ENCODE peak calls at places on chromosomes 12 and 14, in seven cellular contexts. Z is substantia nigra, R is tibial artery, D is lower lobe of right lung, Q is aorta, S is right atrium auricular region, B is right lobe of liver. A is an unnamed sample.

GRCh38 chr12:122961551-122962329 is 4.5 kb downstream of the ABCB9 start:
- DNase-seq in D (no peak), Q (no peak), S (no peak), B (no peak), Z (no peak), R (no peak), A (no peak)

GRCh38 chr12:88723219-88723618 is 142.9 kb upstream of the KITLG start:
- DNase-seq in R (no peak), S (no peak), Q (no peak), B (no peak), Z (no peak), D (no peak), A (no peak)

GRCh38 chr12:75842119-75842518 is 189.5 kb downstream of the PHLDA1 start:
- DNase-seq in B (no peak), Z (peak; percentile 24), S (no peak), Q (no peak), R (no peak), D (no peak), A (no peak)

GRCh38 chr12:119609358-119609757 is 15.8 kb downstream of the TMEM233 start:
- DNase-seq in Q (no peak), B (no peak), Z (no peak), S (no peak), D (no peak), R (no peak), A (no peak)

GRCh38 chr14:106737025-106737424 is 1210.6 kb downstream of the TMEM121 start:
- DNase-seq in Z (no peak), Q (no peak), B (no peak), D (no peak), S (no peak), R (no peak), A (no peak)

GRCh38 chr12:81998761-81999378 is 239.7 kb upstream of the PPFIA2 start:
- DNase-seq in Q (no peak), R (no peak), B (no peak), D (no peak), S (no peak), Z (no peak), A (no peak)

GRCh38 chr14:50822501-50823042 is 8.4 kb downstream of the NIN start:
- DNase-seq in Q (no peak), B (no peak), D (no peak), Z (no peak), S (no peak), R (no peak), A (no peak)

GRCh38 chr14:61533513-61534255 is 161.6 kb upstream of the HIF1A start:
- DNase-seq in Z (no peak), B (no peak), R (no peak), S (no peak), D (no peak), Q (no peak), A (no peak)

GRCh38 chr12:116525418-116526001 is 33.7 kb upstream of the MAP1LC3B2 start:
- DNase-seq in D (no peak), Z (no peak), B (peak; percentile 75), S (peak; percentile 87), Q (peak; percentile 90), R (peak; percentile 92), A (no peak)

GRCh38 chr12:4116251-4117111 is 157.1 kb upstream of the CCND2 start:
- DNase-seq in B (peak; percentile 28), R (no peak), D (no peak), Q (no peak), Z (no peak), S (peak; percentile 4), A (no peak)

GRCh38 chr12:25251749-25252148 is 1.0 kb upstream of the KRAS start:
- DNase-seq in Q (no peak), B (no peak), S (no peak), Z (no peak), D (no peak), R (no peak), A (no peak)
- H3K27ac ChIP-seq in Q (no peak overlapping the region), B (peak overlapping the region; percentile 68), S (peak overlapping the region; percentile 95), Z (peak overlapping the region; percentile 75), D (peak overlapping the region; percentile 95), R (peak overlapping the region; percentile 97), A (peak overlapping the region; percentile 92)

GRCh38 chr14:104445832-104446381 is 133.7 kb upstream of the C14orf180 start:
- DNase-seq in B (peak; percentile 23), Q (no peak), S (peak; percentile 21), Z (no peak), R (peak; percentile 19), D (no peak), A (no peak)
- H3K27ac ChIP-seq in B (no peak overlapping the region), Q (no peak overlapping the region), S (no peak overlapping the region), Z (no peak overlapping the region), R (no peak overlapping the region), D (no peak overlapping the region), A (no peak overlapping the region)

GRCh38 chr12:120762093-120762492 is 36.5 kb downstream of the ACADS start:
- DNase-seq in D (no peak), B (no peak), Z (no peak), Q (no peak), S (no peak), R (no peak), A (no peak)

GRCh38 chr12:120767071-120768024 is 41.7 kb downstream of the ACADS start:
- DNase-seq in R (no peak), B (no peak), S (no peak), Q (no peak), Z (no peak), D (no peak), A (no peak)

GRCh38 chr12:120763250-120763649 is 37.6 kb downstream of the ACADS start:
- DNase-seq in Z (no peak), R (no peak), D (no peak), Q (no peak), S (no peak), B (no peak), A (no peak)

GRCh38 chr12:120766569-120766965 is 40.9 kb downstream of the ACADS start:
- DNase-seq in Z (no peak), D (no peak), S (no peak), B (no peak), Q (no peak), R (no peak), A (no peak)

DNA sequence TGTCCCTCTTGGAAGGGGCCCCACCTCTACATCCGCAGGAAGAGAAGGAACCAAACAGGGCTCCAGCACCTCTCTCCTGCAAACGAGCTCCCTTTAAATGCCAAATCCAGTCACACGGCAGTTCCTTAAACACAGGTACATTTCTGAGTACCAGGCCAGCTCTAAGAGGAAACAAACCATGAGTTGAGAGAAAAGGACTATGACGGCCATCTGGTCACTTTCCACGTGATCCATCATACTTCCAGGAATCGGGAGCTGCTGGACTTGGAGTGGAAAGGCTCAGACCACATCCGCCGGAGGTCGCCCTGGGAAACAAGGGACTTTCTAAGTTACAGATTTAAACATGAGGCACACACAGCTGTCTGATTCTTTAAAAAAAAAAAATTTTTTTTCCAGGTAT is 39.1 kb downstream of the ACADS start:
- DNase-seq in D (no peak), B (no peak), S (no peak), Z (no peak), Q (no peak), R (no peak), A (peak; percentile 24)
- H3K27ac ChIP-seq in D (no peak overlapping the region), B (no peak overlapping the region), S (no peak overlapping the region), Z (no peak overlapping the region), Q (no peak overlapping the region), R (no peak overlapping the region), A (no peak overlapping the region)

DNA sequence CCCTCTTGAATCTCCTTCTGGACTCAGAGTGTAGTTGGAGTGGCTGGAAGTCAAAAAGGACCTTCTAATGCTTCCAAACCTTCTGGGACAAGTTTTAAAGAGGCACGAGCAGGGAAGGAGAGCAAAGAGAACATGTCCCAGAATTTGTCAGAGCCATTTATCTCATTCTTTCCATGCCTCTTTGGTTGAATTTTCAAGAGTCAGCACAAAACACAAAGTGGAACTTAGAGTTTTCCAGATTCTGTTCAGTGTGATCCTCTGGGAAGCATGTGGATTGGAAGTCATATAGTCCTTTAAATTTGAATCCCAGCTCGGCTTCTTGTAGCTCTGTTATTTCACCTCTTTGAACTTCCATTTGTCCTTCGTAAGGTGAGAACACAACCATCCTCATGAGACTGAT is 138.2 kb upstream of the PWP1 start:
- DNase-seq in D (no peak), R (no peak), B (no peak), Q (no peak), S (no peak), Z (no peak), A (no peak)
- H3K27ac ChIP-seq in D (no peak overlapping the region), R (no peak overlapping the region), B (no peak overlapping the region), Q (no peak overlapping the region), S (no peak overlapping the region), Z (no peak overlapping the region), A (no peak overlapping the region)

GRCh38 chr12:49868449-49868848 is 25.5 kb upstream of the BCDIN3D start:
- DNase-seq in Q (no peak), Z (no peak), S (peak; percentile 60), B (no peak), R (no peak), D (no peak), A (no peak)
- H3K27ac ChIP-seq in Q (no peak overlapping the region), Z (peak overlapping the region; percentile 62), S (peak overlapping the region; percentile 82), B (no peak overlapping the region), R (no peak overlapping the region), D (peak overlapping the region; percentile 25), A (no peak overlapping the region)